ENCODE peak calls at places on chromosomes 12 and 14, in four cellular contexts. J, D, P and M are unnamed samples.
A peak's percentile ranks its signal among the peaks of the same experiment; 100 is the strongest.

GRCh38 chr12:103729499-103729898 is 111.5 kb downstream of the NT5DC3 start:
- DNase-seq in J (no peak), P (no peak), D (no peak), M (no peak)

GRCh38 chr14:26872510-26872909 is 274.7 kb upstream of the NOVA1 start:
- DNase-seq in J (no peak), D (peak; percentile 37), P (no peak), M (peak; percentile 62)

GRCh38 chr14:90644882-90645281 is 171.3 kb downstream of the TTC7B start:
- DNase-seq in P (no peak), D (no peak), J (no peak), M (no peak)

GRCh38 chr14:91354221-91354916 is 63.3 kb downstream of the CCDC88C start:
- DNase-seq in J (no peak), D (no peak), P (peak; percentile 66), M (no peak)

GRCh38 chr12:27984275-27984674 is 11.7 kb upstream of the PTHLH start:
- DNase-seq in D (no peak), J (no peak), P (no peak), M (no peak)

GRCh38 chr12:74129702-74130101 is 407.9 kb upstream of the ATXN7L3B start:
- DNase-seq in D (no peak), J (no peak), P (no peak), M (no peak)

GRCh38 chr14:92846162-92846897 is 52.2 kb downstream of the GOLGA5 start:
- DNase-seq in P (no peak), J (peak; percentile 2), D (no peak), M (no peak)

GRCh38 chr12:69099201-69099837 is 140.1 kb upstream of the CPSF6 start:
- DNase-seq in J (no peak), P (no peak), D (no peak), M (no peak)

GRCh38 chr12:87266305-87266704 is 762.9 kb downstream of the C12orf50 start:
- DNase-seq in D (no peak), J (no peak), P (no peak), M (no peak)

GRCh38 chr12:64998327-64999156 is 122.6 kb downstream of the WIF1 start:
- DNase-seq in D (no peak), J (no peak), P (no peak), M (no peak)

GRCh38 chr14:50318031-50318626 is 6.0 kb downstream of the DMAC2L start:
- DNase-seq in P (no peak), J (peak; percentile 26), D (no peak), M (no peak)

GRCh38 chr12:60197589-60197988 is 601.8 kb downstream of the SLC16A7 start:
- DNase-seq in P (no peak), J (no peak), D (no peak), M (no peak)

GRCh38 chr12:52949413-52950331 is 754 bp downstream of the KRT18 start:
- DNase-seq in J (peak; percentile 84), P (no peak), D (peak; percentile 81), M (peak; percentile 84)

GRCh38 chr12:119725523-119725922 is 57.6 kb downstream of the PRKAB1 start:
- DNase-seq in J (no peak), D (no peak), P (no peak), M (no peak)

GRCh38 chr14:68608235-68608962 is 184.5 kb downstream of the ZFP36L1 start:
- DNase-seq in J (no peak), D (no peak), P (no peak), M (no peak)

GRCh38 chr12:2244013-2244861 is 191.4 kb downstream of the CACNA1C start:
- DNase-seq in P (no peak), D (no peak), J (peak; percentile 2), M (no peak)

GRCh38 chr14:92105845-92106094 is 612 bp downstream of the ATXN3 start:
- DNase-seq in D (peak; percentile 38), P (no peak), J (no peak), M (peak; percentile 64)

GRCh38 chr12:19778111-19778688 is 338.9 kb downstream of the AEBP2 start:
- DNase-seq in J (no peak), P (no peak), D (no peak), M (no peak)

GRCh38 chr12:88419794-88420193 is 160.5 kb downstream of the KITLG start:
- DNase-seq in J (no peak), D (peak; percentile 30), P (no peak), M (no peak)

GRCh38 chr12:3077572-3078081 is 448 bp downstream of the TSPAN9 start:
- DNase-seq in P (no peak), D (peak; percentile 34), J (no peak), M (peak; percentile 82)

GRCh38 chr12:51851408-51852097 is 3.0 kb upstream of the FIGNL2 start:
- DNase-seq in D (no peak), J (no peak), P (no peak), M (no peak)

GRCh38 chr14:95149441-95149840 is 7.9 kb downstream of the DICER1 start:
- DNase-seq in D (no peak), J (no peak), P (no peak), M (no peak)

GRCh38 chr14:92759300-92759678 is 10.9 kb upstream of the LGMN start:
- DNase-seq in P (peak; percentile 63), D (peak; percentile 33), J (no peak), M (no peak)

GRCh38 chr12:53644133-53644532 is 18.0 kb upstream of the ATF7 start:
- DNase-seq in J (no peak), P (no peak), D (no peak), M (no peak)

GRCh38 chr14:92524603-92525185 is 11.1 kb downstream of the RIN3 start:
- DNase-seq in J (no peak), P (no peak), D (no peak), M (no peak)

GRCh38 chr14:89504602-89505320 is 87.7 kb upstream of the FOXN3 start:
- DNase-seq in J (no peak), P (no peak), D (no peak), M (no peak)

GRCh38 chr14:94458096-94458495 is 5.5 kb upstream of the SERPINA11 start:
- DNase-seq in J (no peak), D (no peak), P (no peak), M (no peak)

GRCh38 chr12:127343941-127344340 is 923.0 kb upstream of the TMEM132C start:
- DNase-seq in D (no peak), J (no peak), P (no peak), M (no peak)

GRCh38 chr14:29652586-29652985 is 275.1 kb downstream of the PRKD1 start:
- DNase-seq in D (no peak), P (no peak), J (no peak), M (no peak)

GRCh38 chr12:122891661-122892525 is 4.0 kb downstream of the VPS37B start:
- DNase-seq in J (no peak), P (peak; percentile 48), D (no peak), M (no peak)

GRCh38 chr14:71952381-71953363 is 20.4 kb downstream of the RGS6 start:
- DNase-seq in D (no peak), J (no peak), P (no peak), M (no peak)

GRCh38 chr14:94998702-94999101 is 158.6 kb downstream of the DICER1 start:
- DNase-seq in P (no peak), D (no peak), J (no peak), M (no peak)

DNA sequence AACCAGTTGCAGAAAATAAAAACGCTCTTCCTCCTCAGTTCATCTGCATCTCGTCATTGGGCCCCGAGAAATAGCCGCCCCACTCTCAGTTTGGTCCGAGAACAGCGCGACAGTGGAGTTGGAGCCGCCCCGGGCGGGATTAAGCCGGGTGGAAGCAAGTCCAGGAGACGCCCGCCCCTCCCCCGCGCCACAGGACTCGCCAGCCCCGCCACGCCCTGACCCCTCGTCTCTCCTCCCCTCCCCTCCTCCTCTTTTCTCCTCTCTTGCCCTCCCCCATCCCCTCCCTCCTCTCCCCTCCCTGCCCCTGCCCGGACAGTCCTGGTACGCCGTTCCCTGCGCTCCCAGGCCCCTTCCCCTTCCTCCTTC is 83.8 kb downstream of the TNFAIP2 start:
- DNase-seq in P (no peak), J (no peak), D (peak; percentile 51), M (no peak)
- H3K4me3 ChIP-seq in P (no peak overlapping the region), J (no peak overlapping the region), D (peak overlapping the region; percentile 44), M (no peak overlapping the region)

GRCh38 chr14:104786091-104786586 is 9.4 kb downstream of the AKT1 start:
- DNase-seq in D (no peak), J (no peak), P (no peak), M (no peak)
- TF ChIP-seq CTCF in D (no peak), J (no peak), P (no peak), M (no peak)

GRCh38 chr14:69636051-69636639 is 24.7 kb downstream of the SUSD6 start:
- DNase-seq in J (no peak), D (no peak), P (no peak), M (no peak)

GRCh38 chr14:69636718-69637480 is 25.5 kb downstream of the SUSD6 start:
- DNase-seq in D (no peak), P (no peak), J (no peak), M (no peak)

GRCh38 chr14:69634871-69635270 is 23.5 kb downstream of the SUSD6 start:
- DNase-seq in P (no peak), D (no peak), J (no peak), M (no peak)

GRCh38 chr14:69640931-69641330 is 29.5 kb downstream of the SUSD6 start:
- DNase-seq in P (no peak), D (no peak), J (no peak), M (no peak)

DNA sequence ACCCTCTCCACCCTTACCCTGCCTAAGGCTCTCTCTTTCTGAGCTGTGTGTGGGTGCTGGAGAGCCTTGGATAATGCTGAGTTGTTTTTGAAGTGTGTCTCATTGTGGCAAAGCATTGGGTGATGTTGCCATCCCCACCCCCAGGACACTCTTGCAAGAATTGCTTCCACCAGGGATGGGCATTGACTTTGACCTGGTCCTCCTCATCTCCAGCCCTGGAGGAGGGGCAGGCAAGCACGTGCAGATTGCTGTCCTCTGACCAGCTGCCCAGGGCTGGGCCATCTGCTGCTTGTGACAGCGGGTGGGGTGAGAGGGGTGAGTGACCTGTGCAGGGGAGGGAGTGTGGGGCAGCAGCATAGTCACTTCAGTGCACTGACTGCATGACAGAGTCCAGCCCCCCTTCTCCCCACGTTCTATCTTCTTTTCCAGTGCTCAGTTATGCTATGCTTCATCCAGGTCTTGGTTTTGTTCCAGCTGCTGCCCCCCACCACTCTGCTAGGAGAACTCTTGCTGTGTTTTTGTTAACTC is 26.2 kb downstream of the SUSD6 start:
- DNase-seq in J (no peak), P (no peak), D (no peak), M (no peak)
- H3K27ac ChIP-seq in J (no peak overlapping the region), P (no peak overlapping the region), D (peak overlapping the region; percentile 74), M (no peak overlapping the region)

GRCh38 chr14:60634153-60634552 is 15.1 kb downstream of the SIX1 start:
- DNase-seq in P (no peak), J (no peak), D (no peak), M (no peak)

GRCh38 chr14:60637490-60638452 is 11.5 kb downstream of the SIX1 start:
- DNase-seq in P (no peak), D (no peak), J (no peak), M (no peak)

GRCh38 chr14:60640859-60641721 is 8.2 kb downstream of the SIX1 start:
- DNase-seq in P (no peak), J (no peak), D (no peak), M (no peak)

GRCh38 chr14:60639677-60640076 is 9.6 kb downstream of the SIX1 start:
- DNase-seq in J (no peak), P (no peak), D (no peak), M (no peak)

DNA sequence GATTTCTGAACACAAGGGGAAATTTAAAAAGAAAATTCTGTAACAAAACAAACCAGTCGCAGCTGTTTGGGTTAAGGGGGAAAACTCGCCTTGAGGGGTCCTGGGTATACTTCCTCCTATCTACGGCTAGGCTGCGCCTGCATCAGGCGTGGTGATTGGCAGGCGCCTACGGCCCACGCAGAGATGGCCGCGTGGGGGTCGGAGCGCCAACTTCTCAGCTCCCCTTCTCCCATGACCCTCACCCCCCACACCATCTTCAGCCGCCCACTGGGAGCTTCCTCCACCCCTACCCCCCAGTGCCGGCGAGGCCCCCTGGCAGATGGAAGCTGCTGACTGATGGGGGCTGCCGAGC is 12.2 kb downstream of the SIX1 start:
- DNase-seq in P (no peak), J (no peak), D (no peak), M (no peak)
- H3K4me3 ChIP-seq in P (no peak overlapping the region), J (no peak overlapping the region), D (no peak overlapping the region), M (no peak overlapping the region)

GRCh38 chr14:99793213-99794155 is at the start of gene EML1:
- DNase-seq in J (peak; percentile 23), D (peak; percentile 83), P (peak; percentile 79), M (peak; percentile 96)
- TF ChIP-seq CTCF in J (no peak), D (no peak), P (no peak), M (no peak)